ENCODE peak calls at places on chromosomes 5 and 9, in seven cellular contexts. Q, J, H, Y, I, X and S are unnamed samples.

GRCh38 chr9:89444212-89444611 is 53.7 kb downstream of the SEMA4D start:
- DNase-seq in X (peak), Y (no peak), H (no peak), I (peak), J (no peak), Q (no peak), S (no peak)

GRCh38 chr9:33099754-33100153 is 23.3 kb upstream of the SMU1 start:
- DNase-seq in Q (no peak), Y (no peak), J (no peak), H (no peak), X (no peak), I (no peak), S (no peak)

GRCh38 chr9:113886471-113886870 is 10.4 kb downstream of the ZNF618 start:
- DNase-seq in X (no peak), Y (no peak), J (no peak), I (no peak), H (no peak), Q (no peak), S (no peak)

GRCh38 chr5:30041831-30042385 is 1151.6 kb upstream of the CDH6 start:
- DNase-seq in J (no peak), Q (no peak), I (no peak), H (no peak), X (no peak), Y (no peak), S (no peak)

GRCh38 chr5:30505014-30505886 is 688.2 kb upstream of the CDH6 start:
- DNase-seq in Y (no peak), Q (no peak), J (no peak), X (no peak), H (no peak), I (no peak), S (no peak)

GRCh38 chr5:109454726-109455505 is 45.1 kb upstream of the PJA2 start:
- DNase-seq in H (no peak), J (no peak), X (no peak), Q (no peak), I (no peak), Y (no peak), S (no peak)

GRCh38 chr9:130454096-130454811 is 9.5 kb downstream of the ASS1 start:
- DNase-seq in Y (no peak), I (no peak), Q (no peak), H (no peak), X (no peak), J (no peak), S (no peak)

GRCh38 chr5:86623785-86624483 is 6.2 kb downstream of the COX7C start:
- DNase-seq in H (no peak), Q (no peak), X (no peak), J (no peak), I (no peak), Y (no peak), S (no peak)

GRCh38 chr9:21510806-21511205 is 28.7 kb upstream of the IFNE start:
- DNase-seq in I (no peak), Q (no peak), Y (no peak), X (no peak), H (no peak), J (no peak), S (no peak)

GRCh38 chr5:135718151-135718550 is 116.3 kb upstream of the SLC25A48 start:
- DNase-seq in Q (no peak), J (no peak), H (no peak), I (no peak), Y (no peak), X (no peak), S (no peak)

GRCh38 chr9:84997472-84997871 is 327.9 kb downstream of the NTRK2 start:
- DNase-seq in Y (no peak), H (no peak), Q (no peak), I (peak), X (no peak), J (no peak), S (no peak)

GRCh38 chr5:82332889-82333619 is 54.9 kb upstream of the RPS23 start:
- DNase-seq in J (no peak), I (no peak), X (no peak), Y (no peak), H (no peak), Q (no peak), S (no peak)

GRCh38 chr5:58240286-58240685 is 219.6 kb downstream of the PLK2 start:
- DNase-seq in Y (no peak), I (no peak), X (no peak), Q (no peak), J (no peak), H (no peak), S (no peak)

GRCh38 chr5:17396247-17396646 is 101.8 kb upstream of the TAF11L2 start:
- DNase-seq in Y (no peak), Q (no peak), I (no peak), H (no peak), X (no peak), J (no peak), S (no peak)

GRCh38 chr5:41708604-41708940 is 161.7 kb downstream of the OXCT1 start:
- DNase-seq in Y (peak), Q (no peak), I (no peak), X (no peak), J (no peak), H (no peak), S (no peak)

GRCh38 chr5:108564441-108564840 is 182.5 kb upstream of the FBXL17 start:
- DNase-seq in H (no peak), Y (no peak), I (no peak), Q (no peak), X (no peak), J (no peak), S (no peak)

GRCh38 chr5:4348418-4348817 is 752.8 kb downstream of the IRX1 start:
- DNase-seq in J (no peak), I (no peak), Q (no peak), Y (no peak), H (no peak), X (no peak), S (no peak)

GRCh38 chr9:34375901-34376595 is 650 bp downstream of the MYORG start:
- DNase-seq in J (peak), I (peak), Y (peak), X (peak), H (peak), Q (no peak), S (peak)

GRCh38 chr5:151966046-151966445 is 41.4 kb upstream of the GLRA1 start:
- DNase-seq in Y (no peak), J (no peak), I (no peak), Q (no peak), H (no peak), X (no peak), S (no peak)

GRCh38 chr9:112861638-112862555 is 28.8 kb downstream of the SLC46A2 start:
- DNase-seq in X (peak), I (no peak), Y (no peak), H (no peak), Q (no peak), J (no peak), S (no peak)

GRCh38 chr5:79560774-79561524 is 47.0 kb upstream of the HOMER1 start:
- DNase-seq in Q (no peak), X (no peak), I (no peak), H (no peak), J (no peak), Y (no peak), S (no peak)

GRCh38 chr5:132044207-132044606 is 16.2 kb upstream of the IL3 start:
- DNase-seq in X (no peak), H (peak), I (no peak), J (no peak), Y (no peak), Q (no peak), S (no peak)

GRCh38 chr9:6194934-6195333 is 20.7 kb upstream of the IL33 start:
- DNase-seq in X (no peak), H (no peak), Y (no peak), J (no peak), Q (no peak), I (no peak), S (peak)

GRCh38 chr9:96071245-96072124 is 196.0 kb downstream of the ERCC6L2 start:
- DNase-seq in X (no peak), Y (no peak), Q (peak), J (no peak), I (peak), H (no peak), S (no peak)

GRCh38 chr5:71681282-71681681 is 37.8 kb upstream of the CARTPT start:
- DNase-seq in X (no peak), Y (no peak), Q (no peak), H (no peak), I (no peak), J (no peak), S (no peak)

DNA sequence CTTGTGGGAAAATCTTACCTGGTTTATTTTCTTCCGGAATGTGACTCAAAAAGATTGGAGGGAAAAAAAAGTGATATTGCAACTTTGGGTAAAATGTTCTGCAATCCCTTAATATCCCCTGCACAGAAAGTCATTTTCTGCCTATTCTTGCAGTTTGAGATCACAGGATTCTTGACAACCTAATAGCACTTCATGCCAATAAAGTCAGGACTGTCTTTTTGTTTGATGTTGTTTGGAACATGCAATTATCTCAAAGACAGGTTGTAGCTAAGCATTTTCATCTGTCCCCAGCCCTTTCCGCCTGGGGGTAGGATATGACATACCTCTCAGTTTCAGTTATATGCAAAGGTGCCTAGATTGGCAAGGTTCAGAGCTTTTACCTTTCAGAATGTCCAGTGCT is 63.9 kb downstream of the ALDH1A1 start:
- DNase-seq in J (no peak), I (no peak), Y (no peak), Q (no peak), X (no peak), H (no peak), S (no peak)
- TF ChIP-seq CTCF in J (no peak), I (no peak), Y (no peak), Q (no peak), X (no peak), H (no peak), S (no peak)

DNA sequence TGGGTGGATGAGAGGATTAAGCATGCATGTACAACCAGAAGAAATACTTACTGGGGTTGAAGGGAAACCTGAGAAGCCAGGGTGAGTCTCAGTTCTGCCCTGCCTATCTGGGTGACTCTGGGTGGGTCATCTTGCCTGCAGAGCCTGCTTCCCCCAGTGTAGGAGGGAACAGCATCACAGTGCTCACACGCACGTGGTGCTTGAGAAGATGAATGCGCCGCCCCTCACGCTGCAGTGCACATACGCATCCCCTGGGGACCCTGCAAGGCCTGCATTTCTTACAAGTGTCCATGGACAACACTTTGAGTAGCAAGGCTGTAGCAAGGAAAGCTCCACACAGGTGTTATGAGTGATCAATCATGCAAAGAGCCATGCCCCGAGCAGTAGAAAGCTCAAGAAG is 18.7 kb upstream of the GABBR2 start:
- DNase-seq in H (no peak), J (no peak), Q (no peak), X (no peak), I (no peak), Y (no peak), S (no peak)
- TF ChIP-seq CTCF in H (no peak), J (no peak), Q (no peak), X (no peak), I (no peak), Y (no peak), S (no peak)

DNA sequence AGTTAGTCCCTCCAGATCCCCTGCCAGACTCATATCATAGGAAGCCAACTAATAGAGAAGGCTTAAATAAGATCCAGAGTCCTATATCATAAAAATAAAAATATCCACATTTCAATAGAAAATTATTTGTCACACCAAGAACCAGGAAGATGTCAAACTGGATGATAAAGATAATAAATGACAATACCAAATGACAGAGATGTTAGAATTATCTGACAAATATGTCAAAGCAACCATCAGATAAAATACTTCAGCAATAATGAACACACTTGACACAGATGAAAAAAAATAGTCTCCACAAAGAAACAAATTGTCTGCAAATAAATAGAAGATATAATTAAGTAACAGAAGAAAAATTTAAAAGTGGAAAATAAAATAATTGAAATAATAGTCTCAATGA is 300.7 kb upstream of the FTMT start:
- DNase-seq in Q (no peak), H (no peak), X (no peak), I (no peak), J (no peak), Y (no peak), S (no peak)
- TF ChIP-seq CTCF in Q (no peak), H (no peak), X (no peak), I (no peak), J (no peak), Y (no peak), S (no peak)

GRCh38 chr5:9766581-9766980 is 136.4 kb upstream of the TAS2R1 start:
- DNase-seq in X (no peak), I (no peak), J (no peak), Y (no peak), H (no peak), Q (no peak), S (no peak)
- TF ChIP-seq CTCF in X (no peak), I (no peak), J (no peak), Y (no peak), H (no peak), Q (no peak), S (no peak)

GRCh38 chr9:107487521-107488399 is 1.8 kb downstream of the KLF4 start:
- DNase-seq in Y (peak), X (peak), H (peak), J (no peak), I (peak), Q (peak), S (peak)
- TF ChIP-seq CTCF in Y (peak), X (peak), H (peak), J (peak), I (peak), Q (peak), S (peak)

GRCh38 chr9:121838757-121839669 is 187.6 kb downstream of the DAB2IP start:
- DNase-seq in Q (no peak), Y (no peak), X (no peak), H (no peak), J (no peak), I (no peak), S (no peak)
- TF ChIP-seq CTCF in Q (no peak), Y (no peak), X (no peak), H (no peak), J (no peak), I (peak), S (no peak)

GRCh38 chr5:130720355-130720754 is 444.7 kb downstream of the HINT1 start:
- DNase-seq in H (no peak), J (no peak), Q (no peak), I (peak), Y (no peak), X (no peak), S (peak)
- TF ChIP-seq CTCF in H (peak), J (no peak), Q (peak), I (peak), Y (peak), X (peak), S (peak)

DNA sequence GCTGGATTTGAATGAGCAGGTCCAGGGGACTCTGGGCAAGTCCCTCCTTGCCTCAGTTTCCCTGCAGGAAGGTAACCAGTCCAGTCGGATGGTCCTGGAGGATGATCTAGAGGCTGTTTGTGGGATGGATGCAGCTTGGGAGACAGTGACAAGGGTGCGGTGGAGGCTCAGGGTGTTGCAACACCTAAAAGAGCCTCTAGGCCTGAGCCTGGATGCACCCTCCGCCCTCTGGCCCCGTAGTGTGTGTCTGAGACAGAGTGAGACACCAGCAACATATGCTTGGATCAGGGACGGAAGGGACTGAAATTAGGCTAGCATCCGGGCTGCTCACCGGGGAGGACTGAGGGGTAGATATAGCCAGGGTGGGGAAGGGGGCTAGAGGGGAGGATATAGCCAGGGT is 1.1 kb downstream of the CRAT start:
- DNase-seq in X (no peak), Q (no peak), I (no peak), Y (peak), H (peak), J (no peak), S (no peak)
- TF ChIP-seq CTCF in X (no peak), Q (no peak), I (no peak), Y (no peak), H (no peak), J (no peak), S (no peak)

GRCh38 chr5:98975223-98975622 is 46.4 kb upstream of the CHD1 start:
- DNase-seq in Y (no peak), Q (no peak), H (no peak), X (no peak), I (no peak), J (no peak), S (no peak)

GRCh38 chr5:98968056-98968564 is 39.3 kb upstream of the CHD1 start:
- DNase-seq in X (no peak), J (no peak), H (no peak), I (no peak), Q (no peak), Y (no peak), S (no peak)

GRCh38 chr5:98965226-98965625 is 36.4 kb upstream of the CHD1 start:
- DNase-seq in J (no peak), H (no peak), I (no peak), Y (no peak), Q (no peak), X (no peak), S (no peak)

GRCh38 chr5:98964621-98965020 is 35.8 kb upstream of the CHD1 start:
- DNase-seq in I (no peak), Y (no peak), X (no peak), J (no peak), H (no peak), Q (no peak), S (no peak)

DNA sequence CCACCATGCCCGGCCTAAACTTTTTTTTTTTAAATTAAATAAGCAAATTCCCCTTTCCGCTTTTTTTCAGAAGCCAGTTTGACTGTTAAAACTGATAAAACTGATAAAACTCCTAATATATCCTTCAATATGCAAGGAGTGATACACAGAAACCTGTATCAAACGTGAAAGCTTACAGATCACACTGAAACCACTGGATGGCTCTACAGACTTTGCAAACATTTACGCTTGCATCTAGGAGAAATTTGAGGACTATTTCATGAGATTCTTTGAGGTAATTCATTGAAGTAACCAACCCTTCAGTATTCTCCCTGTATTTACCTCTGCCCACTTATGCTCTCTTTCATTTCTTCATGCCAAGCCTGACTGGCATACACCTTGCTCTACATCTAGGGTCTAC is 40.6 kb upstream of the CHD1 start:
- DNase-seq in H (no peak), Y (no peak), Q (no peak), X (no peak), J (no peak), I (no peak), S (no peak)
- TF ChIP-seq CTCF in H (no peak), Y (no peak), Q (no peak), X (no peak), J (no peak), I (no peak), S (no peak)